ENCODE peak calls at places on chromosomes 5 and 9, in seven cellular contexts. J, U, A, C, R, V and M are unnamed samples.

GRCh38 chr5:58666141-58666540 is 83.3 kb downstream of the RAB3C start:
- DNase-seq in J (no peak), U (no peak), A (no peak), C (no peak), R (no peak), V (no peak), M (no peak)

GRCh38 chr5:388266-389196 is 54.4 kb upstream of the EXOC3 start:
- DNase-seq in J (no peak), U (peak; percentile 54), A (no peak), C (no peak), R (no peak), V (no peak), M (no peak)

GRCh38 chr5:43873791-43874190 is 270.8 kb downstream of the NNT start:
- DNase-seq in J (no peak), U (no peak), A (no peak), C (no peak), R (no peak), V (no peak), M (no peak)

GRCh38 chr5:43601454-43602260 is 1.3 kb upstream of the NNT start:
- DNase-seq in J (no peak), U (no peak), A (no peak), C (no peak), R (no peak), V (peak; percentile 42), M (peak; percentile 52)

GRCh38 chr5:14250094-14250777 is 107.1 kb downstream of the TRIO start:
- DNase-seq in J (peak; percentile 71), U (no peak), A (no peak), C (no peak), R (no peak), V (no peak), M (peak; percentile 61)

GRCh38 chr5:142749321-142749720 is 20.9 kb upstream of the ARHGAP26 start:
- DNase-seq in J (no peak), U (no peak), A (peak; percentile 51), C (no peak), R (no peak), V (peak; percentile 64), M (peak; percentile 46)

GRCh38 chr5:178625679-178626483 is 969 bp downstream of the CLK4 start:
- DNase-seq in J (no peak), U (no peak), A (no peak), C (no peak), R (no peak), V (peak; percentile 32), M (peak; percentile 29)

GRCh38 chr5:131747180-131748105 is 49.4 kb downstream of the FNIP1 start:
- DNase-seq in J (no peak), U (no peak), A (no peak), C (no peak), R (no peak), V (peak; percentile 13), M (peak; percentile 8)

GRCh38 chr5:102834438-102834964 is 79.4 kb downstream of the PAM start:
- DNase-seq in J (no peak), U (no peak), A (no peak), C (no peak), R (no peak), V (no peak), M (no peak)

GRCh38 chr5:141914154-141914743 is 9.4 kb upstream of the DELE1 start:
- DNase-seq in J (peak; percentile 38), U (peak; percentile 76), A (peak; percentile 36), C (peak; percentile 77), R (no peak), V (no peak), M (no peak)

GRCh38 chr9:15421532-15421931 is 1.1 kb upstream of the SNAPC3 start:
- DNase-seq in J (no peak), U (no peak), A (no peak), C (no peak), R (no peak), V (no peak), M (no peak)

GRCh38 chr5:14930486-14930885 is 58.9 kb upstream of the ANKH start:
- DNase-seq in J (no peak), U (no peak), A (no peak), C (no peak), R (no peak), V (no peak), M (no peak)

GRCh38 chr9:75175395-75175794 is 87.1 kb downstream of the OSTF1 start:
- DNase-seq in J (no peak), U (no peak), A (no peak), C (no peak), R (no peak), V (no peak), M (no peak)

GRCh38 chr5:1942158-1942557 is 59.4 kb upstream of the IRX4 start:
- DNase-seq in J (no peak), U (no peak), A (no peak), C (no peak), R (no peak), V (no peak), M (no peak)

GRCh38 chr5:172493906-172494305 is 39.6 kb upstream of the SH3PXD2B start:
- DNase-seq in J (no peak), U (no peak), A (no peak), C (no peak), R (no peak), V (no peak), M (no peak)

GRCh38 chr5:14035859-14036440 is 91.5 kb upstream of the DNAH5 start:
- DNase-seq in J (no peak), U (no peak), A (no peak), C (no peak), R (peak; percentile 92), V (peak; percentile 100), M (peak; percentile 99)

GRCh38 chr5:133952729-133953567 is 15.5 kb downstream of the C5orf15 start:
- DNase-seq in J (no peak), U (no peak), A (no peak), C (no peak), R (no peak), V (no peak), M (peak; percentile 92)

GRCh38 chr9:121990600-121991304 is 102.4 kb downstream of the TTLL11 start:
- DNase-seq in J (no peak), U (no peak), A (no peak), C (no peak), R (no peak), V (no peak), M (no peak)

GRCh38 chr9:108417726-108418125 is 438.1 kb downstream of the ACTL7B start:
- DNase-seq in J (no peak), U (no peak), A (no peak), C (no peak), R (no peak), V (no peak), M (no peak)

GRCh38 chr5:10621837-10622236 is 58.0 kb downstream of the ANKRD33B start:
- DNase-seq in J (no peak), U (no peak), A (no peak), C (no peak), R (no peak), V (no peak), M (no peak)

GRCh38 chr9:137387891-137388560 is 34.9 kb downstream of the EXD3 start:
- DNase-seq in J (no peak), U (no peak), A (no peak), C (no peak), R (no peak), V (no peak), M (no peak)

GRCh38 chr5:180813418-180813817 is 10.8 kb upstream of the MGAT1 start:
- DNase-seq in J (no peak), U (peak; percentile 42), A (no peak), C (no peak), R (no peak), V (peak; percentile 35), M (no peak)

GRCh38 chr5:140310434-140310833 is 7.5 kb upstream of the PFDN1 start:
- DNase-seq in J (no peak), U (no peak), A (no peak), C (no peak), R (no peak), V (peak; percentile 15), M (no peak)

DNA sequence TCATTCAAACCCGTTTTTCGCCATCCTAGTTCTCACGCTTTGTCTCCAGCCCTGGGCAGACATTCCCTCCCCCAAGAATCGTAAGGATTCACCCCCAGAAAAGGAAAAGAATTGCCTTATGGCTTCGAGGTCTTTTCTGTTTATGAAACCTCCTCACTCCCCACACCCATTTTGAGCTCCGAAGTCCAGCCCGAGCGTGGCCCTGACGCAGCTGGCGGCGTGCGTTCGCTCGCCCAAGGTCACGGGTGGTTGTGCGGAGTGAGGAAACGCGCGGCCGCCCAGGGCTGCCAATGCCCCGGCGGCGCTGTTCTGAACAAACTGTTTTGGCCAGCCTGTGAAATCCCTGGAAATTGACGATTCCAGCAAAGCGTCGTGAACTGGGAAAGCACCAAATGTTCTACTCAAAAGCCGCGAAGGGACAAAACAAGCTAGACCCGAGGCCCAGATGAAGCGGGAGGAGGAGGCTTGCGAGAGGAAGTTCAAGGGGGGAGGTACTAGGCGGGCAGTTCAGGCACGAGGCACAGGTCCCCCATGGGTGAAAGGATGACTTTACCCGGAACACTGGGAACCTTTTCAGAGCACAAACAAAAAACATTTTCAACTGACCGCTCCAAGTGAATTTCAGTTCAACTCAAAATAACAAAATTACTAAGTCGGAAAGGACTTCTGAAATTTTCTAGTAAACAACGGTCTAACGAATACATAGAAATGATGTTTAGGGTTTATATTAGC is 683 bp upstream of the ZFAND5 start:
- DNase-seq in J (peak; percentile 69), U (peak; percentile 92), A (peak; percentile 72), C (peak; percentile 64), R (no peak), V (peak; percentile 52), M (peak; percentile 77)
- TF ChIP-seq CTCF in J (peak; percentile 39), U (no peak), A (no peak), C (no peak), R (no peak), V (peak; percentile 12), M (peak; percentile 49)

GRCh38 chr5:76210946-76211345 is 127.8 kb downstream of the SV2C start:
- DNase-seq in J (no peak), U (no peak), A (no peak), C (no peak), R (no peak), V (no peak), M (no peak)

GRCh38 chr5:76207122-76207521 is 123.9 kb downstream of the SV2C start:
- DNase-seq in J (no peak), U (no peak), A (no peak), C (no peak), R (no peak), V (no peak), M (no peak)

GRCh38 chr5:76204191-76204590 is 121.0 kb downstream of the SV2C start:
- DNase-seq in J (no peak), U (no peak), A (no peak), C (no peak), R (no peak), V (no peak), M (no peak)

GRCh38 chr5:76204713-76205112 is 121.5 kb downstream of the SV2C start:
- DNase-seq in J (no peak), U (no peak), A (no peak), C (no peak), R (no peak), V (peak; percentile 45), M (no peak)

GRCh38 chr5:76209297-76209696 is 126.1 kb downstream of the SV2C start:
- DNase-seq in J (no peak), U (no peak), A (no peak), C (no peak), R (no peak), V (peak; percentile 6), M (no peak)
- TF ChIP-seq CTCF in J (no peak), U (no peak), A (peak; percentile 48), C (peak; percentile 24), R (no peak), V (peak; percentile 31), M (no peak)

GRCh38 chr5:38148021-38148625 is 110.2 kb upstream of the EGFLAM start:
- DNase-seq in J (no peak), U (no peak), A (no peak), C (no peak), R (no peak), V (no peak), M (no peak)
- TF ChIP-seq CTCF in J (no peak), U (no peak), A (no peak), C (no peak), R (no peak), V (no peak), M (no peak)

GRCh38 chr5:76953551-76954382 is 922 bp downstream of the CRHBP start:
- DNase-seq in J (no peak), U (no peak), A (no peak), C (peak; percentile 72), R (no peak), V (no peak), M (no peak)
- TF ChIP-seq CTCF in J (no peak), U (no peak), A (no peak), C (peak; percentile 8), R (no peak), V (no peak), M (no peak)